ENCODE peak calls at places on chromosomes 5 and 9, in six cellular contexts. H, W, Q, N, Y and J are unnamed samples. For H3K27me3, the result is how much of the 10 kb centered on the place peaks cover.

GRCh38 chr9:116064970-116065369 is 88.6 kb upstream of the PAPPA start:
- DNase-seq in H (no peak), W (no peak), Q (no peak), N (no peak), Y (no peak), J (no peak)

GRCh38 chr9:78548666-78549065 is 251.7 kb downstream of the PSAT1 start:
- DNase-seq in H (no peak), W (no peak), Q (no peak), N (no peak), Y (no peak), J (no peak)

GRCh38 chr9:68733021-68733405 is 28.0 kb downstream of the PIP5K1B start:
- DNase-seq in H (no peak), W (no peak), Q (no peak), N (no peak), Y (no peak), J (no peak)

GRCh38 chr5:154095819-154096380 is 57.1 kb downstream of the MFAP3 start:
- DNase-seq in H (no peak), W (no peak), Q (no peak), N (no peak), Y (no peak), J (no peak)

GRCh38 chr5:24325306-24325832 is 319.4 kb downstream of the CDH10 start:
- DNase-seq in H (no peak), W (no peak), Q (no peak), N (no peak), Y (no peak), J (no peak)

GRCh38 chr9:841371-842209 is at the start of gene DMRT1:
- DNase-seq in H (peak), W (no peak), Q (peak), N (no peak), Y (no peak), J (no peak)

GRCh38 chr9:86705474-86705873 is 241.8 kb downstream of the GAS1 start:
- DNase-seq in H (no peak), W (no peak), Q (no peak), N (no peak), Y (no peak), J (no peak)

GRCh38 chr9:87479801-87480201 is 17.9 kb upstream of the DAPK1 start:
- DNase-seq in H (no peak), W (no peak), Q (no peak), N (peak), Y (no peak), J (no peak)

GRCh38 chr5:149409268-149409948 is 30.3 kb upstream of the IL17B start:
- DNase-seq in H (no peak), W (no peak), Q (peak), N (no peak), Y (no peak), J (no peak)

GRCh38 chr9:114929166-114929565 is 1.2 kb downstream of the TNFSF8 start:
- DNase-seq in H (no peak), W (no peak), Q (no peak), N (no peak), Y (no peak), J (no peak)

GRCh38 chr9:114931407-114931806 is 1.0 kb upstream of the TNFSF8 start:
- DNase-seq in H (no peak), W (no peak), Q (no peak), N (no peak), Y (no peak), J (no peak)

GRCh38 chr9:114936566-114936965 is 6.2 kb upstream of the TNFSF8 start:
- DNase-seq in H (no peak), W (no peak), Q (no peak), N (no peak), Y (no peak), J (no peak)

GRCh38 chr9:114930063-114930812 is at the start of gene TNFSF8:
- DNase-seq in H (peak), W (peak), Q (no peak), N (peak), Y (peak), J (no peak)

DNA sequence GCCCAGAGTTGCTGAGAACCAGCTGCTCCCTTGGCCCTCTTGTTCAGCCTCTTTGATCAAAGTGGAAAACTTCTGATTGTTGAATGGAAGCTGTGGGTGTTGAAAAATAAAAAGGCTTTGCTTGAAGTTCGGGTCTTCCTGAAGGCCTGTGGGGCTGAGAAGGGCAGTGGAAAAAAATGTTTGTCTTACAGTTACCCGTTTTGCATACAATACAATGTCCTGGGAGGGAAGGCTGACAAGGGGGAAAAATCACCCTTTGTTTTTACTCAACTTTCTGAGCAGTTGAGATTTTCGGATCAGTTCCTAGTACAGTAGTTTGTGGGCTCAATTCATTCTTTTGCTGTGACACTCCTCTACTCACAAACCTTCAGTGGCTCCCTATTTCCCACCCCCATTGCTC is 2.1 kb upstream of the TNFSF8 start:
- DNase-seq in H (no peak), W (no peak), Q (no peak), N (no peak), Y (no peak), J (no peak)
- H3K27me3 ChIP-seq in H (under half), W (under half), Q (half or more), N (under half), Y (under half), J (under half)

DNA sequence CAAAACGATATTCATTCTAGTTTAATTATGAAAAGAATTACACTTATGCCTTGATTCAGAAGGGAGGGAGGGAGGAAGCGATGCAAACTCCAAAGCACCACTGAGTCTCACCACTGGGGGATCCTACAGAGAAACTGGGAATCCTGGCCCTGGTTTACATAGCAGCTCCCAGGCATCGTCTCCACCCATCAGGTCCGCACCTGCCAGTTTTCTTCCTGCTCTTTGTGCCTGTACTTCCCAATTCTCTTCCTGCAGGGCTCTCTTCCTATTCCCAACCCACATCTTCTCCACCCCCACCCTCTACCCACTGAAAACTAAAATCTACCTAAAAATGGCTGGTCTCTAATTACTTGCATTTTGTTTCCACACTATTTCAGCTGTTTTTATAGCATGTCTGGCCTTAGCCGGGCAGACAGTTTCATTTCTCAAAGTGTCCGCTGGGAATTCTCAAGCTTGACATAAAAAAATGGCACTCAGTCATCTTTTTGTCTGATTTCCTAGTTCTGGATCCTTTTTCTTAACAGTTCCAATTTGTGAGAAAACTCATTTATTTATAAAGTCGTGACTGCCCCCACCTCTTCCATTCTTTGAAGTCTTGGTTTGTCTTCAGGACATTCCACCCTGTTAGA is 1.6 kb upstream of the TNIP1 start:
- DNase-seq in H (peak), W (no peak), Q (peak), N (no peak), Y (no peak), J (no peak)
- H3K4me3 ChIP-seq in H (peak), W (no peak), Q (peak), N (no peak), Y (peak), J (peak)

GRCh38 chr5:151670953-151671636 is 15.6 kb downstream of the SPARC start:
- DNase-seq in H (no peak), W (no peak), Q (no peak), N (no peak), Y (no peak), J (peak)
- H3K27me3 ChIP-seq in H (under half), W (under half), Q (under half), N (under half), Y (under half), J (under half)

GRCh38 chr5:77623341-77623740 is 15.2 kb downstream of the OTP start:
- DNase-seq in H (no peak), W (no peak), Q (no peak), N (no peak), Y (no peak), J (no peak)
- H3K4me3 ChIP-seq in H (no peak), W (no peak), Q (no peak), N (no peak), Y (no peak), J (no peak)

GRCh38 chr5:55219770-55220169 is 7.3 kb downstream of the MCIDAS start:
- DNase-seq in H (no peak), W (no peak), Q (no peak), N (no peak), Y (no peak), J (no peak)

GRCh38 chr5:55222061-55222818 is 4.9 kb downstream of the MCIDAS start:
- DNase-seq in H (no peak), W (no peak), Q (peak), N (no peak), Y (no peak), J (no peak)

GRCh38 chr5:55218966-55219365 is 8.1 kb downstream of the MCIDAS start:
- DNase-seq in H (no peak), W (peak), Q (peak), N (no peak), Y (no peak), J (no peak)

GRCh38 chr5:55222819-55223124 is 4.3 kb downstream of the MCIDAS start:
- DNase-seq in H (no peak), W (no peak), Q (no peak), N (no peak), Y (no peak), J (no peak)

DNA sequence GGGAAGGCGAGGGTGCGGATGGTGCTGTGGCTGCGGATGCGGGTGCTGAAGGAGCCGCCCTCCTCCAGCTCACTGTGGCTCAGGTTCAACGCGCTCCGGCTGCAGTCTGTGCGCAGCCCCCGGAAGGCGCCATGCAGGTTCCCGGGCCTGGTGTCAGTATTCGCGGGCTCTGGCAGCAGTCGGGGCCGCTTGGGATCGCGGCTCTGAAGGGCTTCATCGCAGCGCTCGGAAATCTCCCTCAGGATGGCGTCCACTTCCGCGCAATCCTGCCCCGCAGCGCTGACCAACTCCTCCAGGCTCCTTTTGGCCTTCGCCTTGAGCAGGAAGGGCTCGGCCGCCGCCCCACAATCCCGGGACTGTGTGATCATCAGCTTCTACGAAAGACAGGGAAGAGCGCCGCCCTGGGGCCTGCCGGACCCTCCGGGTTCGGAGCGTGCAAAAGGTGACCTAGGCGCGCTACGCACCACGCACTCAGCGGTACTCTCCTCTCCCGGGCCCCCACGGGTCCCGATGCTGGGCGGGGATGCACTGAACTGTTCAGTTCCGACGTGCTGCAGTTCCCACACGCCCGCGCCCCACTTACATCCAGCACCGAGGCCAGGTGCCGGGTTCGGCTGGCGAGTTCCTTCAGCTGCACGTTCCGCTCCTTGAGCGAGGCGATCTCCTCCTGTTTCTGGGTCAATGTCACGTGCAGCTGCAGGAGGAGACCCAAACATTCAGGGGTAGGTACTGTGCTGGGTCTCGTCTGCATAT is 6.5 kb downstream of the MCIDAS start:
- DNase-seq in H (no peak), W (peak), Q (peak), N (no peak), Y (no peak), J (no peak)
- H3K27me3 ChIP-seq in H (half or more), W (half or more), Q (half or more), N (half or more), Y (half or more), J (under half)

DNA sequence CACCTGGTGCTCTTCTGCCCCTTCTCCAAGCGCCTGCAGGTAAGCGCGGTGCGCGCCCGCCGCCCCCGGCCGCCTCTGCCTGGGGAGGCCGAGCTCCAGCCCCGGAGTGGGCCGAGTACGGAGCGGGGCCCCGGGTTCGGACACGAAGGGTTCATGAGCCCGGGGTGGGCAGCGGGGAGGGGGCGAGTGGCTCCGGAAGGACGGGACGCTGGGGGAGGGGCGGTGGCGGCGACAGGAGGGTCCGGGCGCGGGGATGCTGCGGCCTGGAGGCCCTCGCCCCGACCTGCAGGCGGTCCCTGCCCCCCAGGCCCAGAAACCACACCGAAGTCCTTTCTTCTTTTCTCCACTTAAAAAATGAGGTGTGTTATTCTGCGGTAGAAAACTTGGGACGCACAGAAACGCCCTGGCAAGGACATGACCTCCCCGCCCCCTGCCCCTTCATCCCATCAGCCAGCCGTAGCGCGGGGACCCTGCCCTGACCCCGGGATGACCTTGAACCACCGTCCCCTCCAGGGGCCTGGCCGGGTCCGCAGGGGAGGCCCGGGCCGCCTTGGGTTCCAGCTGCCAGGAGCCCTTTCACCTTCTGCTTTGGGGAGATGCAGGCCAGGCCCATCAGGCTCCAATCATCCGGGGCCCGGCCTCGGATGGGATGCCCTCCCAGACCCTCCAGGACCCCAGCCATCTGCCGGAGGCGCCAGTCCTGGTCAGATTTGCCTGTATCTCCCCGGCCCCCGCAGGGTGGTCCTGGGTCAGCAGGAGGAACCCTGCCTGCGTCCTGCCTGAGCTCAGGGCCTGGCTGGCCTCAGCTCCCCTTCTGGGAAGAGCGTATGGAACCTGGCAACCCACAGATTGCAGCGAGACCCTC is 550 bp downstream of the DIPK1B start:
- DNase-seq in H (peak), W (no peak), Q (no peak), N (no peak), Y (no peak), J (no peak)
- H3K4me3 ChIP-seq in H (peak), W (peak), Q (peak), N (peak), Y (no peak), J (peak)

GRCh38 chr9:14868772-14869583 is 41.2 kb downstream of the FREM1 start:
- DNase-seq in H (no peak), W (no peak), Q (no peak), N (no peak), Y (no peak), J (no peak)
- H3K27me3 ChIP-seq in H (under half), W (under half), Q (under half), N (under half), Y (under half), J (under half)

DNA sequence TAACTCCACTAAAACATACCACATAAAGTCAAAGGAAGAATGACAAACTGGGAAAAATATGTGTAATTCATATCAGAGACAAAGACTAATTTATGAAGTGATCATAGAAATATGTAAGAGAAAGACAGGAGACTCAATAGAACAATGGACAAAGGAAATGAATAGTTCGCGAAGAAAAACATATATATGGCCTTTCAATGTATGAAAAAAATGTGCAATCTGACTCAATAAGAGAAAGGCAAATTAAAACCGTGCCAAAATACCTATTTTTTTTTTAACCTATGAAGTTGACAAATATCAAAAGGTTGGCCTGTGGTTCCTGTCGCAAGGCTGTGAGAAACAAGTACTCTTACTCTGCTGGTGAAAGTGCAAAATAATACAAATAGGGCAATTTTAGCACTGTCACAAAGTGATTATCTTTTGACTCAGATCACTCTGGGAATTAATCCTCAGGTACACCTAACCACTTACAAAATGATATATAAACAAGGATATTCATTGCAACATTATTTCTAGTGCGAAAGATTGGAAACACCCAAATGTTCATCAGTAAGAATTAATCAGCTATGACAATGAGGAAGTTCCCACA is 3.7 kb downstream of the C9 start:
- DNase-seq in H (no peak), W (no peak), Q (no peak), N (no peak), Y (no peak), J (no peak)
- H3K4me3 ChIP-seq in H (no peak), W (no peak), Q (no peak), N (no peak), Y (no peak), J (no peak)

DNA sequence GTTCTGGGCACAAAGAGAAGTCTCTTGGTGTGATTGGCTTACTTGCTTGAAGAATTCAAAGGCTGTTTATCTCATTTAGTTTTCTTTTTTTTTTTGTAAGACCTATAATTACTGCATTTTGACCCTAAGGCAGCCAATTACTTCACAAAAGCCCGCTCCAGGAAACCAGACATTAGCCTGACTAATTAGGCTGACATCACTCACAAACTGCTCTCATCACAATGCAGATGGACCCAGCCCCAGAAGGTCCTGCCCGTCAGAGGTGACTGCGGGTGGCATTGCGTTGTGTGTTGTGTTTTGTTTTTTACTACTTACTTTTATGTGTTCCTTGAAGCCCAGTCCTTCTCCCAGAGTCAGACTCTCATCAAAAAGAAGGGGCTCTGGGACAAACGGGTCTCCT is 172.3 kb downstream of the HSD17B3 start:
- DNase-seq in H (no peak), W (no peak), Q (peak), N (no peak), Y (no peak), J (no peak)
- H3K27me3 ChIP-seq in H (under half), W (under half), Q (under half), N (under half), Y (under half), J (under half)

GRCh38 chr5:40798012-40798855 is at the start of gene PRKAA1:
- DNase-seq in H (peak), W (peak), Q (peak), N (peak), Y (peak), J (peak)

GRCh38 chr5:40796487-40796889 is 1.7 kb downstream of the PRKAA1 start:
- DNase-seq in H (no peak), W (no peak), Q (no peak), N (no peak), Y (no peak), J (no peak)

GRCh38 chr5:40799248-40799647 is 1.1 kb upstream of the PRKAA1 start:
- DNase-seq in H (no peak), W (no peak), Q (no peak), N (no peak), Y (no peak), J (no peak)

GRCh38 chr5:40797273-40798011 is 732 bp downstream of the PRKAA1 start:
- DNase-seq in H (peak), W (peak), Q (peak), N (peak), Y (peak), J (peak)

DNA sequence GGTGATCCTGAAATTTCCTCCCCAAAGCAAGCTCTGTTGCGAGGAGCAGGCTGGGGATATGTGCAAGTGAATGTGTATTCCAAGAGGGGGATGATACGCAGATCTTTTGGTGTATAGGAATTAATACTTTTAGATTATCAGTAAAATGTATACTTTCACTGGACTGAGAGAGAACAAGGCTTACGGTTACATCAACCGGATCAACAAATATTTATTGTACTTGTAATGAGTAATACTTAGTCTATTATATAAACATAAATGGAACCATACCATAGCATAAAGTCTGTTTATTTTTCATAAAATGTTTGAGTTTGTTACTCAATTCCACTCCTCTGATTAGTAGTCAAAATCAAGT is 659 bp upstream of the PRKAA1 start:
- DNase-seq in H (no peak), W (no peak), Q (no peak), N (no peak), Y (no peak), J (no peak)
- H3K4me3 ChIP-seq in H (peak), W (peak), Q (peak), N (peak), Y (peak), J (peak)